ENCODE peak calls at places on chromosomes 6 and 20, in six cellular contexts. C, F, N, Z, U and H are unnamed samples.

GRCh38 chr20:62163986-62164762 is 18.7 kb upstream of the MTG2 start:
- DNase-seq in C (no peak), F (no peak), N (no peak), Z (no peak), U (no peak), H (no peak)

GRCh38 chr6:128464790-128465189 is 55.6 kb downstream of the PTPRK start:
- DNase-seq in C (no peak), F (no peak), N (no peak), Z (no peak), U (no peak), H (no peak)

GRCh38 chr20:63698739-63699465 is 2.5 kb downstream of the TNFRSF6B start:
- DNase-seq in C (peak; percentile 88), F (peak; percentile 94), N (peak; percentile 82), Z (peak; percentile 75), U (no peak), H (peak; percentile 95)

GRCh38 chr6:100185615-100186014 is 191.6 kb upstream of the MCHR2 start:
- DNase-seq in C (no peak), F (no peak), N (no peak), Z (no peak), U (peak; percentile 7), H (no peak)

GRCh38 chr6:73032586-73032985 is 192.7 kb downstream of the KHDC1L start:
- DNase-seq in C (peak; percentile 42), F (peak; percentile 26), N (no peak), Z (no peak), U (no peak), H (no peak)

GRCh38 chr6:148595550-148595949 is 151.3 kb upstream of the UST start:
- DNase-seq in C (no peak), F (no peak), N (no peak), Z (no peak), U (no peak), H (no peak)

GRCh38 chr6:143555071-143555492 is 43.6 kb upstream of the FUCA2 start:
- DNase-seq in C (no peak), F (no peak), N (no peak), Z (no peak), U (no peak), H (no peak)

GRCh38 chr6:44074383-44075136 is 52.7 kb downstream of the MRPL14 start:
- DNase-seq in C (peak; percentile 59), F (peak; percentile 87), N (peak; percentile 66), Z (peak; percentile 85), U (peak; percentile 83), H (no peak)

GRCh38 chr6:6901205-6901719 is 206.5 kb upstream of the RREB1 start:
- DNase-seq in C (no peak), F (no peak), N (no peak), Z (no peak), U (no peak), H (no peak)

GRCh38 chr6:80438728-80439127 is 332.3 kb downstream of the BCKDHB start:
- DNase-seq in C (peak; percentile 82), F (peak; percentile 90), N (peak; percentile 3), Z (no peak), U (no peak), H (no peak)

GRCh38 chr6:74731204-74731603 is 474.6 kb downstream of the COL12A1 start:
- DNase-seq in C (no peak), F (peak; percentile 65), N (no peak), Z (no peak), U (no peak), H (no peak)

GRCh38 chr20:59221881-59222238 is 58.2 kb downstream of the ZNF831 start:
- DNase-seq in C (no peak), F (no peak), N (no peak), Z (no peak), U (no peak), H (no peak)

GRCh38 chr6:15303162-15303919 is 57.5 kb downstream of the JARID2 start:
- DNase-seq in C (no peak), F (no peak), N (no peak), Z (no peak), U (no peak), H (no peak)

GRCh38 chr6:53199765-53200164 is 51.1 kb upstream of the GCM1 start:
- DNase-seq in C (no peak), F (no peak), N (no peak), Z (no peak), U (no peak), H (no peak)

GRCh38 chr6:67184405-67184804 is 1450.7 kb upstream of the ADGRB3 start:
- DNase-seq in C (no peak), F (no peak), N (no peak), Z (no peak), U (no peak), H (no peak)

GRCh38 chr6:106143582-106144139 is 57.5 kb downstream of the PRDM1 start:
- DNase-seq in C (no peak), F (no peak), N (no peak), Z (no peak), U (peak; percentile 3), H (no peak)

GRCh38 chr20:48295445-48295903 is 510.2 kb upstream of the SULF2 start:
- DNase-seq in C (peak; percentile 99), F (peak; percentile 94), N (peak; percentile 95), Z (no peak), U (no peak), H (no peak)

GRCh38 chr20:39081255-39081654 is 119.1 kb downstream of the DHX35 start:
- DNase-seq in C (peak; percentile 67), F (peak; percentile 75), N (peak; percentile 72), Z (peak; percentile 80), U (peak; percentile 72), H (peak; percentile 74)

GRCh38 chr20:21191839-21192238 is 66.0 kb downstream of the KIZ start:
- DNase-seq in C (no peak), F (no peak), N (no peak), Z (no peak), U (no peak), H (no peak)

GRCh38 chr6:118786696-118787453 is 107.1 kb upstream of the ASF1A start:
- DNase-seq in C (no peak), F (no peak), N (no peak), Z (no peak), U (no peak), H (no peak)

GRCh38 chr6:166361080-166361429 is 18.7 kb upstream of the SFT2D1 start:
- DNase-seq in C (no peak), F (peak; percentile 24), N (no peak), Z (no peak), U (no peak), H (no peak)

GRCh38 chr6:48429021-48429420 is 318.0 kb upstream of the PTCHD4 start:
- DNase-seq in C (peak; percentile 8), F (peak; percentile 15), N (no peak), Z (no peak), U (no peak), H (no peak)

GRCh38 chr6:113591896-113592827 is 265.0 kb upstream of the MARCKS start:
- DNase-seq in C (peak; percentile 70), F (peak; percentile 31), N (no peak), Z (no peak), U (no peak), H (no peak)

GRCh38 chr6:17393335-17394191 is at the start of gene CAP2:
- DNase-seq in C (peak; percentile 38), F (peak; percentile 59), N (peak; percentile 79), Z (no peak), U (no peak), H (peak; percentile 82)

GRCh38 chr6:111200823-111201134 is 113.5 kb downstream of the SLC16A10 start:
- DNase-seq in C (no peak), F (no peak), N (no peak), Z (no peak), U (no peak), H (no peak)

GRCh38 chr20:13613917-13614316 is 24.8 kb downstream of the TASP1 start:
- DNase-seq in C (no peak), F (no peak), N (no peak), Z (no peak), U (no peak), H (no peak)

GRCh38 chr20:59141818-59142581 is 21.6 kb upstream of the ZNF831 start:
- DNase-seq in C (no peak), F (peak; percentile 2), N (peak; percentile 13), Z (no peak), U (no peak), H (no peak)

GRCh38 chr20:46914789-46915359 is 20.2 kb downstream of the EYA2 start:
- DNase-seq in C (no peak), F (peak; percentile 35), N (no peak), Z (no peak), U (no peak), H (no peak)

GRCh38 chr6:167651251-167652041 is 175.3 kb upstream of the AFDN start:
- DNase-seq in C (no peak), F (no peak), N (no peak), Z (no peak), U (no peak), H (no peak)

GRCh38 chr6:170174771-170175643 is 115.9 kb downstream of the DLL1 start:
- DNase-seq in C (no peak), F (no peak), N (no peak), Z (no peak), U (no peak), H (peak; percentile 77)

GRCh38 chr6:21348462-21349195 is 244.9 kb upstream of the SOX4 start:
- DNase-seq in C (peak; percentile 66), F (peak; percentile 61), N (peak; percentile 35), Z (no peak), U (no peak), H (no peak)

GRCh38 chr20:41573955-41574354 is 44.2 kb downstream of the CHD6 start:
- DNase-seq in C (no peak), F (no peak), N (no peak), Z (no peak), U (no peak), H (no peak)

GRCh38 chr20:46406200-46406985 is at the start of gene ELMO2:
- DNase-seq in C (peak; percentile 91), F (peak; percentile 95), N (peak; percentile 93), Z (peak; percentile 94), U (peak; percentile 97), H (peak; percentile 99)

GRCh38 chr6:7461416-7461815 is 71.8 kb downstream of the RIOK1 start:
- DNase-seq in C (peak; percentile 9), F (peak; percentile 12), N (no peak), Z (no peak), U (no peak), H (no peak)

GRCh38 chr6:110645685-110646418 is 169.4 kb downstream of the CDK19 start:
- DNase-seq in C (no peak), F (no peak), N (no peak), Z (no peak), U (no peak), H (peak; percentile 46)

GRCh38 chr6:56144538-56145324 is 102.6 kb downstream of the COL21A1 start:
- DNase-seq in C (peak; percentile 53), F (peak; percentile 64), N (peak; percentile 11), Z (no peak), U (no peak), H (no peak)

GRCh38 chr6:125316621-125317020 is 14.9 kb upstream of the HDDC2 start:
- DNase-seq in C (no peak), F (no peak), N (no peak), Z (no peak), U (no peak), H (no peak)